ENCODE peak calls at places on chromosome 21, in eight cellular contexts. D is cardiac fibroblast; P is endothelial cell; S is GM20000; U is NB4; G is suprapubic skin; M is activated CD8-positive, alpha-beta T cell treated with anti-CD3 and anti-CD28 coated beads for 36 hours; E is IMR-90. I is an unnamed sample.

GRCh38 chr21:33109574-33110339 is 39.8 kb downstream of the OLIG1 start:
- DNase-seq in M (peak; percentile 29), S (no peak), U (peak; percentile 93), E (no peak), G (no peak), D (no peak), P (peak; percentile 29), I (no peak)

GRCh38 chr21:45638707-45639106 is 4.8 kb upstream of the PCBP3 start:
- DNase-seq in U (no peak), G (no peak), S (no peak), D (no peak), M (no peak), P (no peak), E (no peak), I (peak; percentile 54)

GRCh38 chr21:32306021-32306780 is 7.5 kb downstream of the MRAP start:
- DNase-seq in D (peak; percentile 8), S (no peak), P (peak; percentile 89), U (peak; percentile 7), M (no peak), E (no peak), G (no peak), I (no peak)

GRCh38 chr21:18908641-18909040 is 505.1 kb upstream of the TMPRSS15 start:
- DNase-seq in G (no peak), P (no peak), U (no peak), D (no peak), E (no peak), M (no peak), S (no peak), I (no peak)

GRCh38 chr21:24418671-24419070 is 1188.6 kb downstream of the MRPL39 start:
- DNase-seq in E (no peak), S (no peak), M (no peak), P (no peak), G (no peak), D (no peak), U (no peak), I (no peak)

GRCh38 chr21:32705139-32705538 is 22.7 kb downstream of the SYNJ1 start:
- DNase-seq in S (no peak), M (no peak), E (peak; percentile 39), U (no peak), G (no peak), D (peak; percentile 29), P (no peak), I (no peak)

GRCh38 chr21:33364830-33365229 is 38.4 kb upstream of the IFNGR2 start:
- DNase-seq in S (no peak), E (no peak), D (no peak), G (no peak), P (no peak), U (no peak), M (no peak), I (no peak)

GRCh38 chr21:15986277-15986676 is 256.5 kb downstream of the USP25 start:
- DNase-seq in S (no peak), E (no peak), P (no peak), M (no peak), G (no peak), D (peak; percentile 11), U (no peak), I (no peak)

GRCh38 chr21:29893687-29894086 is 46.1 kb downstream of the GRIK1 start:
- DNase-seq in U (no peak), E (no peak), G (no peak), M (no peak), P (no peak), S (no peak), D (no peak), I (no peak)

GRCh38 chr21:23394458-23394857 is 2212.8 kb downstream of the MRPL39 start:
- DNase-seq in P (no peak), G (no peak), S (no peak), U (no peak), M (no peak), D (no peak), E (no peak), I (no peak)
- TF ChIP-seq CTCF in P (no peak), G (no peak), S (no peak), U (no peak), M (no peak), D (no peak), E (no peak), I (peak; percentile 15)

DNA sequence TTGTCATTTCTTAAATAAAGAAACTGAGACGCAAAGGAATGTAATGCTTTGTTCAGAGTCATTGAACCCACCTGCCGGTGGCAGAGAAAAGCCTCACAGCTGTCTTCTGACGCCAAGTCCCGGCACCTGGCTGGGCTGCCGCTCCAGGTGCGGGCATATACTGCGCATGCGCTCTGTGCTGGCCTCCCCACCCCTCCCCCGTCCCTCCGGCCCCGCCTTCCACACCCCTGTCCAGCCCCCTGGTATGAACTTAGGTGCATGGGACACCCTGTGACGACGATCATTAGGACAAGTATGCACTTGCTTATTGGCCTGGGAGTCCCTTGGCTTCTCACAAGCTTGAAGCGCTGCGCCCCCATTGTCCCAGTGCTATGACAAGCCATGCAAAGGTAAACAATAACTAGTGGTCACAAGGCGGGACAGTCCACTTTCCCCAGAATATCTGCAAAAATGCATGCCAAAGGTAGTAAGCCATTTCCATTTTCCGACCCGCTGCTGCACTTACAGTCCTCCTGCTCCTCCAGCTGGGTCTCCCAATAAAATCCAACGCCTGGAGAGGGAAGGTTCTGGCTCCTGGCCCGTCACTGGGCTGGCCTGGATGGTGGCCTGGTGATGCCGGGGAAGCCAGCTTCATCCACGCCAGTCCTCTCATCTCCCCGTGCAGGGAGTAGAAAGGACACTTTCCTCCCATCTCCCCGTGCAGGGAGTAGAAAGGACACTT is 100.4 kb downstream of the PSMG1 start:
- DNase-seq in P (no peak), G (no peak), E (no peak), D (no peak), S (no peak), M (no peak), U (no peak), I (no peak)
- TF ChIP-seq CTCF in P (no peak), G (no peak), E (no peak), D (no peak), S (no peak), M (no peak), U (no peak), I (no peak)

GRCh38 chr21:34367320-34367935 is 3.6 kb downstream of the KCNE2 start:
- DNase-seq in D (peak; percentile 83), S (peak; percentile 42), E (peak; percentile 82), P (peak; percentile 33), U (peak; percentile 69), G (no peak), M (peak; percentile 71), I (peak; percentile 85)
- TF ChIP-seq CTCF in D (peak; percentile 80), S (peak; percentile 50), E (peak; percentile 84), P (peak; percentile 46), U (peak; percentile 66), G (peak; percentile 48), M (peak; percentile 66), I (peak; percentile 83)

GRCh38 chr21:43269461-43269860 is 100.7 kb downstream of the CRYAA start:
- DNase-seq in P (peak; percentile 36), E (no peak), G (no peak), S (peak; percentile 61), M (peak; percentile 59), U (peak; percentile 36), D (no peak), I (no peak)

GRCh38 chr21:43268086-43268803 is 99.4 kb downstream of the CRYAA start:
- DNase-seq in S (no peak), U (no peak), P (no peak), E (no peak), D (no peak), G (no peak), M (no peak), I (no peak)

GRCh38 chr21:43267391-43268085 is 98.7 kb downstream of the CRYAA start:
- DNase-seq in U (no peak), M (no peak), G (no peak), S (no peak), P (no peak), E (no peak), D (no peak), I (no peak)

GRCh38 chr21:43269981-43270670 is 101.3 kb downstream of the CRYAA start:
- DNase-seq in D (no peak), U (no peak), G (no peak), P (no peak), M (no peak), S (no peak), E (no peak), I (no peak)

GRCh38 chr21:43268804-43269186 is 100.0 kb downstream of the CRYAA start:
- DNase-seq in G (no peak), D (no peak), U (no peak), P (no peak), S (no peak), M (no peak), E (no peak), I (no peak)
- TF ChIP-seq CTCF in G (no peak), D (peak; percentile 1), U (no peak), P (no peak), S (no peak), M (no peak), E (no peak), I (no peak)

DNA sequence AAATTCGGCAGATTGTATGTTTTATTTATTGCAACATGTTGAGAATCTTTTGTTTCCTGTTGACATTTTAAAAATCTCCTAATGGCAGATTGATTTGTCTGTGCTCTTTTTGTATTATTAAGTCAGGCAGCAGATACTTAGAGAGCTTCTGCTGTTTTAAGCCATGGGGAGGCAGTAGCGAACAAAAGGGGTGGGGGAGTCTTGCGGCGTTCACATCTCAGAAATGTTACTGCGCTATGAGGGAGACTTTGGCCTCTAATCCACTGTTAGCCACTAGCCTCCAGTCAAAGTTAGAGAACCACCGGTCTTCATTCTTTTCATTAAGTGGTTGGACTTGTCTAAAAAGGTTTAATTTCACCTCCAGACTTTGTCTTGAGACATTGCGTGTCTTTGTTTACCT is 93.6 kb downstream of the DYRK1A start:
- DNase-seq in G (no peak), S (no peak), M (no peak), D (no peak), P (peak; percentile 54), E (no peak), U (peak; percentile 46), I (no peak)
- TF ChIP-seq CTCF in G (no peak), S (no peak), M (no peak), D (peak; percentile 21), P (no peak), E (peak; percentile 21), U (peak; percentile 30), I (peak; percentile 28)

DNA sequence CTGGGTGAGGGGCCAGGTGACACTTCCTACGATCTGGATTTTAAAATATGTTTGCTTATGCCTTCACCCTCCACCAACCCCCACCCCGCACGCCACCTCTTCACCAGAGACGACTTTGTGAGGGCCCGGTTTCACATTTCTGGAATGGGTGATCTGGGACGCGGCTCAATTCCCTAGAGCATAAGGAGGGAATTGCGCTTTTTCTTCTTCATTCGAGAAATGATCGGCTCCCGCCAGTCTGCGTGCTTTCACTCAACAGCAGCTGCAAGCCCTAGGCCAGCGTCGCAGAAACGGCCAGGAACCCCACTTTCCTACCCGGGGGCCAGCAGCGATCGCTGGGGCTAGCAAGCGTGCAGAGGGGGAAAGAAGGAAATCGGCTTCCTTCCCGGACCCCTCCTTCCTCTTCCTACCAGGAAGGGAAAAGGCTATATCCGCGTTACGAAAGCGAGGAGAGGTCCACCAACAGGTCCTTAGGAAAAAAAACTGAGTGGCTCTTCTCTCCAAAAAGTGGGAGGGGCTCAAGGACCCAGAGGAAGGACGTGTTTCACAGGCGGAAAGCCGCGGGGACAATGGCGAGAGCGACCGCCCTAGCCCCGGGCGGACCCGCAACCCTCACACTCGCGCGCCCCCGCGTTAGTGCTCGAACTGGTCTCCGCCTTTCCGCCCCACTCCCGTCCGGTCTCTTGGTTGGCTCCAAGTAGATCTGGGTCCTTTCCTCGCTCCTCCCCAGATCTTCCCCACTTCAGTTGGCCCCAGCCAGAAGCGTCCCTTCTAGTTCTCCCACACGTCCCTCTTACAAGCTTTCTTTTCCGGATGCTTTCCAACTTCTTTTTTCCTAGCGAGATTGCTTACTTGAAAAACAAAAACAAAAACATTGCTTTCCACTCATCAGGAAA is 1.1 kb upstream of the ADAMTS1 start:
- DNase-seq in D (peak; percentile 93), M (peak; percentile 24), S (no peak), E (peak; percentile 82), P (peak; percentile 80), U (no peak), G (peak; percentile 93), I (no peak)
- TF ChIP-seq CTCF in D (peak; percentile 12), M (no peak), S (no peak), E (peak; percentile 31), P (peak; percentile 42), U (no peak), G (no peak), I (no peak)